ENCODE peak calls at places on chromosomes 5 and 9, in six cellular contexts. E is neural progenitor cell, Z is stomach, A is SK-N-SH, K is AG04450, I is tibial nerve. G is an unnamed sample. For H3K9me3, the result is how much of the 10 kb centered on the place peaks cover.

GRCh38 chr9:127447416-127448111 is 3.6 kb downstream of the RPL12 start:
- DNase-seq in E (no peak), K (no peak), A (no peak), I (no peak), Z (no peak), G (no peak)

GRCh38 chr9:111039203-111039907 is 1.1 kb upstream of the LPAR1 start:
- DNase-seq in I (no peak), E (peak), Z (peak), K (no peak), A (no peak), G (no peak)

GRCh38 chr5:132476853-132477729 is 13.5 kb downstream of the IRF1 start:
- DNase-seq in A (no peak), K (no peak), E (no peak), Z (no peak), I (no peak), G (no peak)

GRCh38 chr5:171755354-171755821 is 30.2 kb upstream of the SMIM23 start:
- DNase-seq in Z (no peak), A (no peak), I (no peak), E (no peak), K (no peak), G (no peak)

GRCh38 chr5:178376906-178377582 is 144.4 kb upstream of the PHYKPL start:
- DNase-seq in I (no peak), Z (no peak), E (no peak), A (no peak), K (no peak), G (no peak)

GRCh38 chr5:153998010-153998409 is 40.7 kb downstream of the FAM114A2 start:
- DNase-seq in Z (no peak), E (no peak), A (no peak), I (no peak), K (no peak), G (no peak)

GRCh38 chr5:71907589-71908145 is 188.6 kb downstream of the CARTPT start:
- DNase-seq in A (no peak), I (no peak), Z (no peak), E (no peak), K (no peak), G (no peak)

GRCh38 chr9:114223564-114224246 is 68.4 kb downstream of the COL27A1 start:
- DNase-seq in E (no peak), I (no peak), A (no peak), Z (no peak), K (no peak), G (no peak)

GRCh38 chr5:165334186-165334585 is 1828.8 kb downstream of the MAT2B start:
- DNase-seq in A (no peak), Z (no peak), I (no peak), K (no peak), E (no peak), G (no peak)

GRCh38 chr5:179818746-179819295 is 1.9 kb upstream of the SQSTM1 start:
- DNase-seq in K (peak), E (peak), A (peak), I (peak), Z (peak), G (peak)

GRCh38 chr9:118567861-118568260 is 801.4 kb downstream of the BRINP1 start:
- DNase-seq in A (no peak), Z (no peak), E (no peak), I (no peak), K (no peak), G (no peak)

GRCh38 chr9:90872835-90873294 is 71.2 kb downstream of the SYK start:
- DNase-seq in K (no peak), I (no peak), Z (no peak), E (no peak), A (no peak), G (no peak)

GRCh38 chr5:56685503-56686217 is 129.7 kb upstream of the MAP3K1 start:
- DNase-seq in K (no peak), E (no peak), Z (no peak), I (no peak), A (no peak), G (no peak)

GRCh38 chr9:36729902-36730301 is 157.2 kb downstream of the MELK start:
- DNase-seq in Z (no peak), I (no peak), A (no peak), K (no peak), E (no peak), G (no peak)
- H3K9me3 ChIP-seq in Z (under half), I (under half), A (under half), K (under half), E (under half), G (under half)

GRCh38 chr5:141355641-141356040 is 820 bp downstream of the PCDHGA4 start:
- DNase-seq in A (no peak), K (no peak), E (no peak), I (no peak), Z (no peak), G (no peak)
- H3K9me3 ChIP-seq in A (under half), K (half or more), E (under half), I (under half), Z (half or more), G (under half)

DNA sequence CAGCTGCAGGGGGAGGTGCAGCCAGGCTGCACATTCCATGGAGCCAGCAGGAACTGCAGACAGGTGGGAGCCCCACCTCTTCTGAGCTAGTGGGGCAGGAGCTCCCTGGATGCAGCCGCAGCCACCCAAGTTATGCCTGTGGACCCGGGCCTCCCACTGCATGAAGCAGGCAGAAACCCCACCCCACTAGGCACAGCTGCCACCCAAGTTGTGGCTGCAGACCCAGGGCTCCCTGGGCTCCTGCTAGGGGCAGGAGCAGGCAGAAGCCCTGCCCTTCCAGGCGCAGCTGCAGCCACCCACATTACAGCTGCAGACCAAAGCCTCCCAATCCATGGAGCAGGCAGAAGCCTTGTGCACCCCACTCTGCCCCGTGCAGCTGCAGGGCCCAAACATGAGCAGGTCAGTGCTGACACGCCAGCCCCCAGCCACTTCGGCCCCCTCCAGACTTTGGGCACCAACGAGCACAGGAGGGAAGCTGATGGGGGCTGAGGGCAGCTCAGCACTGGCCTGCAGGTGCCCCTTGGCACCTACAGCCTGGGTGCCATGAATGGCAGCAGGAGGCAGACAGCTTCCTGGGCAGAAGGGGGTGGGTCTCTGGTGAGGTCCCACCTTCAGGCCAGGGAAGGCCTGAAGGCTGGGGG is 106.9 kb downstream of the C9orf50 start:
- DNase-seq in A (no peak), K (no peak), E (no peak), Z (no peak), I (no peak), G (no peak)
- H3K9me3 ChIP-seq in A (under half), K (half or more), E (under half), Z (under half), I (under half), G (under half)

GRCh38 chr5:77639624-77640023 is 1.1 kb upstream of the OTP start:
- DNase-seq in I (no peak), A (no peak), E (no peak), Z (no peak), K (no peak), G (no peak)

GRCh38 chr5:77637170-77638074 is 1.1 kb downstream of the OTP start:
- DNase-seq in A (peak), E (peak), I (no peak), K (no peak), Z (no peak), G (no peak)

GRCh38 chr5:77638763-77639451 is 394 bp upstream of the OTP start:
- DNase-seq in K (no peak), A (peak), E (peak), Z (no peak), I (no peak), G (no peak)

GRCh38 chr5:77636423-77637169 is 1.9 kb downstream of the OTP start:
- DNase-seq in I (no peak), K (no peak), A (peak), Z (no peak), E (peak), G (no peak)

DNA sequence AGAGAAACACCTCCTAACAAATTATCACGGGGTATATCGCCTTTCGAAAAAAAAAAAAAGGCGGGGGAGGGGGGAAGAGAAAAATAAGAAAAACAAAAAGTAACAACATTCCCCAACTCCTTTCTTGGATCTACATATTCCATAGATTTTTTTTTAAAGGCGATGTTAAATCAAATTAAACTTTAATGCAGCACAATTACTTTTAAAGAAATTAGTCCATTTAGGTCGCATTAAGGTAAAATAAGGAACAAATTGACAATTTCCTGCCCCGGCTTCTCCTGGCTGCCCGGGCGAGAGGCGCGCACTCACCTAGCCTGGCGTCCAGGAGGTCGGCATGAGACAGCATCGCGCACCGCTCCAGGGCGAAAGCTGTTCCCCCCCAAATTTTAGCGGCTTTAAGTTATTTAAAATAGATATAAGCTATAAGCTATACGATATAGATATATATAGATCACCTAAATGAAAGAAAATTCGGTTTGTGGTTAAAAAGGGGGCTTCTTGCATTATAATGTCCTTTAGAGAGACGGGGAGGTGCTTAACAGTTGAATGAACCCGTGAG is at the start of gene OTP:
- DNase-seq in I (no peak), A (peak), E (no peak), Z (no peak), K (no peak), G (no peak)
- H3K9me3 ChIP-seq in I (under half), A (under half), E (under half), Z (under half), K (under half), G (under half)

DNA sequence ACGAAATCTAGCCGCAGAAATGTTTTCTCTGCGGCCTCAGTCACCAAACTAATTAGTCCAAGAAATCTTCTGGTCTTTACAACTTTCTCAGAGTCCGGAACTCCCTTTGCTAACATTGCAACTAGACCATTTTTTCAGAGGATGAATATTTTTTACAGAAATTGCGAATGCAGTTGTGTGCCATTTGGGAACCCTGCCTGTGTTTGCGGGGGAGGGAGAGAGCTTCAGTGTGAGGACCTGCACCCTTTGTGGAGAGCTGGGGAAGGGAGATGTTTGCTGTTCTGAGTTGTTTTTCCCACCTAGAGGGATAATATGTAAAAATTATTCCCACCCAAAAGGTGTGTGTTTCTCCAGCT is 2.1 kb downstream of the IRX1 start:
- DNase-seq in E (no peak), A (no peak), I (no peak), K (no peak), Z (no peak), G (no peak)
- H3K9me3 ChIP-seq in E (under half), A (under half), I (under half), K (under half), Z (under half), G (under half)

GRCh38 chr9:122418016-122418415 is 47.2 kb downstream of the PTGS1 start:
- DNase-seq in E (no peak), A (no peak), I (no peak), K (no peak), Z (no peak), G (no peak)
- H3K9me3 ChIP-seq in E (under half), A (under half), I (under half), K (under half), Z (under half), G (under half)

GRCh38 chr9:40909821-40910220 is 218.7 kb downstream of the FOXD4L6 start:
- DNase-seq in A (no peak), I (no peak), K (no peak), Z (no peak), E (no peak), G (no peak)
- H3K9me3 ChIP-seq in A (under half), I (under half), K (half or more), Z (half or more), E (under half), G (half or more)

G was measured in T-helper 17 cell.